ENCODE peak calls at places on chromosomes 13 and 19, in four cellular contexts. One of them, this sample, is unnamed.

GRCh38 chr19:42282036-42282762 is 13.1 kb downstream of the CIC start:
- DNase-seq in dorsolateral prefrontal cortex: no peak
- DNase-seq in cardiac fibroblast: peak
- DNase-seq in neural progenitor cell: peak
- DNase-seq in this sample: no peak

GRCh38 chr19:6817179-6817578 is 44.7 kb downstream of the VAV1 start:
- DNase-seq in cardiac fibroblast: no peak
- DNase-seq in neural progenitor cell: no peak
- DNase-seq in dorsolateral prefrontal cortex: no peak
- DNase-seq in this sample: no peak

GRCh38 chr19:3343619-3344502 is 22.5 kb upstream of the NFIC start:
- DNase-seq in cardiac fibroblast: peak
- DNase-seq in neural progenitor cell: no peak
- DNase-seq in dorsolateral prefrontal cortex: peak
- DNase-seq in this sample: no peak

GRCh38 chr13:113489171-113489548 is 1.4 kb downstream of the DCUN1D2 start:
- DNase-seq in cardiac fibroblast: no peak
- DNase-seq in dorsolateral prefrontal cortex: no peak
- DNase-seq in neural progenitor cell: peak
- DNase-seq in this sample: no peak

GRCh38 chr19:2027361-2027760 is 11.8 kb upstream of the BTBD2 start:
- DNase-seq in cardiac fibroblast: peak
- DNase-seq in dorsolateral prefrontal cortex: no peak
- DNase-seq in neural progenitor cell: no peak
- DNase-seq in this sample: no peak

GRCh38 chr19:40304306-40304705 is 19.2 kb upstream of the AKT2 start:
- DNase-seq in neural progenitor cell: no peak
- DNase-seq in cardiac fibroblast: peak
- DNase-seq in dorsolateral prefrontal cortex: no peak
- DNase-seq in this sample: no peak

GRCh38 chr13:36000028-36000427 is 131.2 kb downstream of the DCLK1 start:
- DNase-seq in dorsolateral prefrontal cortex: no peak
- DNase-seq in neural progenitor cell: no peak
- DNase-seq in cardiac fibroblast: no peak
- DNase-seq in this sample: no peak

GRCh38 chr19:45172611-45173208 is 5.3 kb downstream of the TRAPPC6A start:
- DNase-seq in cardiac fibroblast: no peak
- DNase-seq in neural progenitor cell: no peak
- DNase-seq in dorsolateral prefrontal cortex: no peak
- DNase-seq in this sample: no peak

GRCh38 chr13:38394777-38395504 is 45.3 kb downstream of the UFM1 start:
- DNase-seq in neural progenitor cell: no peak
- DNase-seq in dorsolateral prefrontal cortex: no peak
- DNase-seq in cardiac fibroblast: peak
- DNase-seq in this sample: no peak

GRCh38 chr13:80040219-80040976 is 300.5 kb downstream of the SPRY2 start:
- DNase-seq in neural progenitor cell: no peak
- DNase-seq in dorsolateral prefrontal cortex: no peak
- DNase-seq in cardiac fibroblast: peak
- DNase-seq in this sample: no peak

GRCh38 chr13:83634601-83635000 is 247.7 kb downstream of the SLITRK1 start:
- DNase-seq in cardiac fibroblast: no peak
- DNase-seq in dorsolateral prefrontal cortex: peak
- DNase-seq in neural progenitor cell: peak
- DNase-seq in this sample: no peak

GRCh38 chr19:2340496-2341246 is 12.2 kb downstream of the SPPL2B start:
- DNase-seq in cardiac fibroblast: no peak
- DNase-seq in neural progenitor cell: no peak
- DNase-seq in dorsolateral prefrontal cortex: no peak
- DNase-seq in this sample: no peak

GRCh38 chr19:18558595-18558994 is 925 bp downstream of the KXD1 start:
- DNase-seq in neural progenitor cell: no peak
- DNase-seq in dorsolateral prefrontal cortex: no peak
- DNase-seq in cardiac fibroblast: no peak
- DNase-seq in this sample: no peak

GRCh38 chr13:111153977-111154332 is 38.8 kb downstream of the ARHGEF7 start:
- DNase-seq in dorsolateral prefrontal cortex: peak
- DNase-seq in cardiac fibroblast: peak
- DNase-seq in neural progenitor cell: no peak
- DNase-seq in this sample: no peak

GRCh38 chr13:40402931-40403412 is 263.5 kb downstream of the FOXO1 start:
- DNase-seq in cardiac fibroblast: peak
- DNase-seq in neural progenitor cell: no peak
- DNase-seq in dorsolateral prefrontal cortex: no peak
- DNase-seq in this sample: no peak

GRCh38 chr19:2511991-2512390 is 36.1 kb downstream of the GADD45B start:
- DNase-seq in neural progenitor cell: no peak
- DNase-seq in cardiac fibroblast: no peak
- DNase-seq in dorsolateral prefrontal cortex: no peak
- DNase-seq in this sample: no peak

GRCh38 chr19:49555600-49556411 is 24.6 kb downstream of the NOSIP start:
- DNase-seq in cardiac fibroblast: peak
- DNase-seq in neural progenitor cell: peak
- DNase-seq in dorsolateral prefrontal cortex: no peak
- DNase-seq in this sample: peak

GRCh38 chr19:47428177-47428894 is 9.0 kb upstream of the MEIS3 start:
- DNase-seq in dorsolateral prefrontal cortex: peak
- DNase-seq in neural progenitor cell: peak
- DNase-seq in cardiac fibroblast: peak
- DNase-seq in this sample: peak

GRCh38 chr19:45824041-45824471 is 8.9 kb upstream of the RSPH6A start:
- DNase-seq in neural progenitor cell: no peak
- DNase-seq in cardiac fibroblast: peak
- DNase-seq in dorsolateral prefrontal cortex: peak
- DNase-seq in this sample: no peak

DNA sequence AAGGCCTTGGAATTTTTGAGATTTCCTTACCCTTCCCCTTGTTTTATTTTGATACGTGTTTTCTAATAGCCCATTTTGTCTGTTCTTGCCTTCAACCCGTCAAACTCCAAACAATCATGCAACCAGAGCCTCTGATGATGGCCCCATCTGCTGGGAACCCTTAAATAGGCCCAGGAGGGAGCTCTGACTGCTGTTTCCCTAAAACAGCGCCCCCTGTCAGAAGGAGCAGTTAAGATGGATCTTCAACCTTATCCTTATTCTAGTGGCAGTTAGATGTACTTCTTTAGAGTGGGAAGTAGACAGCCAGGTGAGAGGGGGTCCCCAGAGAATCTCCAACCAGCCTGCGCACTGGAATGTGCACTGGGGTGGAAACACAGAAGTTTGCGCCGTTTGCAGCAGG is 1031.0 kb upstream of the PCDH9 start:
- DNase-seq in dorsolateral prefrontal cortex: no peak
- DNase-seq in cardiac fibroblast: no peak
- DNase-seq in neural progenitor cell: peak
- DNase-seq in this sample: no peak
- TF ChIP-seq CTCF in dorsolateral prefrontal cortex: no peak
- TF ChIP-seq CTCF in cardiac fibroblast: no peak
- TF ChIP-seq CTCF in neural progenitor cell: peak
- TF ChIP-seq CTCF in this sample: no peak

DNA sequence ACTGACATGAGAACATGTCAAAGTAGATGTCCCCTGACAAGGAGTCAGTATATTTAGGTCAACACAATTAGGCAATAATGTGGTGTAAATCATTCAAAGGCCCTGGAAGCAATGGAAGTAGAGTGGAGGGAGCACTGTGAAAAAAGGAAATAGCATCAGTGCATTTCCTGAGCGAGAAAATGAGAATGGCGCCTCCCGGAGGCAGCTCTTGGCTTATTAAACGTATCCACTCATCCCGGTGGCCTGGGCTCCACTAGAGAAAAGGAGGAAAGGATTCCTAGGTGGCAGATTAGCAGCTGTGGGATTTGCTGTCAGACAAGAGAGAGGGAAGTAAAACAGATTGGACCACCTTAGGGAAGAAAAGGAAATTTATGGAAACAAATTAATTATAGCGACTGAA is 173.7 kb upstream of the TMTC4 start:
- DNase-seq in cardiac fibroblast: no peak
- DNase-seq in dorsolateral prefrontal cortex: no peak
- DNase-seq in neural progenitor cell: peak
- DNase-seq in this sample: no peak
- TF ChIP-seq CTCF in cardiac fibroblast: no peak
- TF ChIP-seq CTCF in dorsolateral prefrontal cortex: no peak
- TF ChIP-seq CTCF in neural progenitor cell: peak
- TF ChIP-seq CTCF in this sample: no peak

GRCh38 chr19:5354403-5354802 is 13.8 kb upstream of the PTPRS start:
- DNase-seq in cardiac fibroblast: peak
- DNase-seq in neural progenitor cell: peak
- DNase-seq in dorsolateral prefrontal cortex: no peak
- DNase-seq in this sample: no peak
- TF ChIP-seq CTCF in cardiac fibroblast: peak
- TF ChIP-seq CTCF in neural progenitor cell: peak
- TF ChIP-seq CTCF in dorsolateral prefrontal cortex: no peak
- TF ChIP-seq CTCF in this sample: no peak

GRCh38 chr19:56547535-56547934 is 8.8 kb downstream of the ZFP28 start:
- DNase-seq in neural progenitor cell: peak
- DNase-seq in cardiac fibroblast: no peak
- DNase-seq in dorsolateral prefrontal cortex: no peak
- DNase-seq in this sample: no peak
- TF ChIP-seq CTCF in neural progenitor cell: peak
- TF ChIP-seq CTCF in cardiac fibroblast: peak
- TF ChIP-seq CTCF in dorsolateral prefrontal cortex: no peak
- TF ChIP-seq CTCF in this sample: no peak

GRCh38 chr13:49097374-49097773 is 121.7 kb downstream of the FNDC3A start:
- DNase-seq in neural progenitor cell: no peak
- DNase-seq in cardiac fibroblast: peak
- DNase-seq in dorsolateral prefrontal cortex: no peak
- DNase-seq in this sample: no peak

GRCh38 chr13:49099513-49099877 is 120.6 kb upstream of the MLNR start:
- DNase-seq in dorsolateral prefrontal cortex: no peak
- DNase-seq in cardiac fibroblast: no peak
- DNase-seq in neural progenitor cell: no peak
- DNase-seq in this sample: no peak

GRCh38 chr13:49100637-49101570 is 119.2 kb upstream of the MLNR start:
- DNase-seq in cardiac fibroblast: no peak
- DNase-seq in dorsolateral prefrontal cortex: no peak
- DNase-seq in neural progenitor cell: no peak
- DNase-seq in this sample: no peak

GRCh38 chr13:49098198-49098597 is 121.9 kb upstream of the MLNR start:
- DNase-seq in cardiac fibroblast: peak
- DNase-seq in neural progenitor cell: no peak
- DNase-seq in dorsolateral prefrontal cortex: no peak
- DNase-seq in this sample: no peak

GRCh38 chr13:49098771-49099512 is 121.2 kb upstream of the MLNR start:
- DNase-seq in dorsolateral prefrontal cortex: no peak
- DNase-seq in cardiac fibroblast: peak
- DNase-seq in neural progenitor cell: peak
- DNase-seq in this sample: no peak
- TF ChIP-seq CTCF in dorsolateral prefrontal cortex: peak
- TF ChIP-seq CTCF in cardiac fibroblast: peak
- TF ChIP-seq CTCF in neural progenitor cell: peak
- TF ChIP-seq CTCF in this sample: no peak

GRCh38 chr13:46679369-46680180 is 117.4 kb downstream of the ESD start:
- DNase-seq in cardiac fibroblast: peak
- DNase-seq in neural progenitor cell: peak
- DNase-seq in dorsolateral prefrontal cortex: no peak
- DNase-seq in this sample: no peak
- TF ChIP-seq CTCF in cardiac fibroblast: peak
- TF ChIP-seq CTCF in neural progenitor cell: no peak
- TF ChIP-seq CTCF in dorsolateral prefrontal cortex: no peak
- TF ChIP-seq CTCF in this sample: no peak

GRCh38 chr19:23561341-23561740 is 125.7 kb downstream of the ZNF675 start:
- DNase-seq in neural progenitor cell: no peak
- DNase-seq in dorsolateral prefrontal cortex: no peak
- DNase-seq in cardiac fibroblast: no peak
- DNase-seq in this sample: no peak

GRCh38 chr19:23563326-23563725 is 123.7 kb downstream of the ZNF675 start:
- DNase-seq in dorsolateral prefrontal cortex: no peak
- DNase-seq in cardiac fibroblast: no peak
- DNase-seq in neural progenitor cell: no peak
- DNase-seq in this sample: no peak

GRCh38 chr19:23560051-23560450 is 127.0 kb downstream of the ZNF675 start:
- DNase-seq in dorsolateral prefrontal cortex: no peak
- DNase-seq in neural progenitor cell: no peak
- DNase-seq in cardiac fibroblast: no peak
- DNase-seq in this sample: no peak

GRCh38 chr19:23571175-23571574 is 115.8 kb downstream of the ZNF675 start:
- DNase-seq in dorsolateral prefrontal cortex: no peak
- DNase-seq in neural progenitor cell: no peak
- DNase-seq in cardiac fibroblast: no peak
- DNase-seq in this sample: no peak

DNA sequence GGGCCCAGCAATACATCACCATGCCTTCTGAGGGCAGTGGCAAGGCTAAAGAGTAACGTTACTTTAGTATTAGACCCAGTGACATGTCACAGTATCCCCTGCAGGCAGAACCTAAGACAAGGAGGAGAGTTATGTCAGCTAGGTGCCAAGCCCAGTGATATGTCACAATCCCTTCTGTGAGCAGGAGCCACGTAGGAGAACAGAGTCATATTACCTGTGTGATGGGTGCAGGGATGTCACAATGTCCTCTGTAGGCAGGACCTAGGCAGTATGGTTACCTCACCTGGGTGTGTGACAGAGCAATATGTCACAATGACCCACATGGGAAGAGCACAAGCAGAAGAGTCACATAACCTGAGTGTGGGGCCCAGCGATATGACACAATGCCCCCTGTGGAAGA is 121.8 kb downstream of the ZNF675 start:
- DNase-seq in neural progenitor cell: no peak
- DNase-seq in dorsolateral prefrontal cortex: no peak
- DNase-seq in cardiac fibroblast: no peak
- DNase-seq in this sample: no peak
- TF ChIP-seq CTCF in neural progenitor cell: no peak
- TF ChIP-seq CTCF in dorsolateral prefrontal cortex: no peak
- TF ChIP-seq CTCF in cardiac fibroblast: no peak
- TF ChIP-seq CTCF in this sample: no peak

This sample was measured in mesothelial cell of epicardium.